ENCODE peak calls at places on chromosomes 1 and 21, in six cellular contexts. B is tibial nerve, I is left ventricle myocardium inferior, W is GM12865, L is heart right ventricle, J is GM06990. S is an unnamed sample.

GRCh38 chr1:226633541-226634155 is 85.1 kb downstream of the STUM start:
- DNase-seq in B (no peak), I (no peak), W (no peak), L (no peak), J (no peak), S (no peak)

GRCh38 chr1:98336472-98337118 is 324.9 kb upstream of the SNX7 start:
- DNase-seq in B (no peak), I (no peak), W (no peak), L (no peak), J (no peak), S (no peak)

GRCh38 chr21:42509239-42509638 is 4.4 kb upstream of the SLC37A1 start:
- DNase-seq in B (no peak), I (no peak), W (no peak), L (no peak), J (no peak), S (no peak)

GRCh38 chr1:2391034-2391384 is 345 bp downstream of the MORN1 start:
- DNase-seq in B (no peak), I (no peak), W (peak; percentile 44), L (no peak), J (no peak), S (no peak)

GRCh38 chr1:49163041-49163440 is 386.4 kb upstream of the BEND5 start:
- DNase-seq in B (no peak), I (no peak), W (no peak), L (no peak), J (no peak), S (no peak)

GRCh38 chr1:232524056-232524455 is 105.9 kb downstream of the SIPA1L2 start:
- DNase-seq in B (no peak), I (no peak), W (no peak), L (no peak), J (no peak), S (no peak)

GRCh38 chr1:90710579-90711536 is 6.2 kb downstream of the BARHL2 start:
- DNase-seq in B (no peak), I (no peak), W (no peak), L (no peak), J (no peak), S (no peak)

GRCh38 chr1:116873680-116874271 is 35.9 kb upstream of the PTGFRN start:
- DNase-seq in B (no peak), I (no peak), W (no peak), L (no peak), J (no peak), S (no peak)

GRCh38 chr1:9181176-9181906 is 52.4 kb upstream of the GPR157 start:
- DNase-seq in B (peak; percentile 70), I (peak; percentile 74), W (peak; percentile 83), L (peak; percentile 70), J (peak; percentile 78), S (peak; percentile 38)

GRCh38 chr1:201461193-201461657 is 7.8 kb downstream of the PHLDA3 start:
- DNase-seq in B (no peak), I (no peak), W (no peak), L (no peak), J (no peak), S (no peak)

GRCh38 chr1:244256086-244256485 is 195.6 kb downstream of the ADSS2 start:
- DNase-seq in B (no peak), I (no peak), W (no peak), L (no peak), J (no peak), S (no peak)

GRCh38 chr1:180117764-180118116 is 36.9 kb upstream of the QSOX1 start:
- DNase-seq in B (no peak), I (no peak), W (no peak), L (no peak), J (no peak), S (no peak)

GRCh38 chr1:62312698-62313097 is 6.5 kb downstream of the KANK4 start:
- DNase-seq in B (no peak), I (no peak), W (no peak), L (no peak), J (no peak), S (no peak)

GRCh38 chr1:44608141-44608540 is 66.1 kb downstream of the TMEM53 start:
- DNase-seq in B (no peak), I (no peak), W (peak; percentile 14), L (no peak), J (no peak), S (no peak)

GRCh38 chr1:200296091-200296661 is 113.7 kb downstream of the ZNF281 start:
- DNase-seq in B (no peak), I (no peak), W (no peak), L (no peak), J (no peak), S (no peak)

GRCh38 chr1:54341763-54342162 is 64.4 kb downstream of the SSBP3 start:
- DNase-seq in B (no peak), I (no peak), W (no peak), L (no peak), J (no peak), S (no peak)

GRCh38 chr1:236426215-236426614 is 32.1 kb downstream of the EDARADD start:
- DNase-seq in B (no peak), I (no peak), W (no peak), L (no peak), J (no peak), S (no peak)

GRCh38 chr21:44927587-44928461 is 7.1 kb upstream of the ITGB2 start:
- DNase-seq in B (peak; percentile 49), I (peak; percentile 46), W (peak; percentile 89), L (no peak), J (peak; percentile 85), S (no peak)

GRCh38 chr1:41860771-41861170 is 58.0 kb downstream of the HIVEP3 start:
- DNase-seq in B (no peak), I (no peak), W (no peak), L (no peak), J (no peak), S (no peak)

GRCh38 chr1:239987103-239987745 is 104.5 kb upstream of the FMN2 start:
- DNase-seq in B (peak; percentile 68), I (no peak), W (peak; percentile 41), L (no peak), J (no peak), S (no peak)
- TF ChIP-seq CTCF in B (peak; percentile 22), I (peak; percentile 82), W (peak; percentile 50), L (peak; percentile 68), J (peak; percentile 65), S (peak; percentile 85)

GRCh38 chr1:223429313-223429731 is 36.1 kb downstream of the CCDC185 start:
- DNase-seq in B (no peak), I (no peak), W (no peak), L (peak; percentile 42), J (no peak), S (no peak)
- TF ChIP-seq CTCF in B (no peak), I (no peak), W (no peak), L (no peak), J (no peak), S (no peak)

DNA sequence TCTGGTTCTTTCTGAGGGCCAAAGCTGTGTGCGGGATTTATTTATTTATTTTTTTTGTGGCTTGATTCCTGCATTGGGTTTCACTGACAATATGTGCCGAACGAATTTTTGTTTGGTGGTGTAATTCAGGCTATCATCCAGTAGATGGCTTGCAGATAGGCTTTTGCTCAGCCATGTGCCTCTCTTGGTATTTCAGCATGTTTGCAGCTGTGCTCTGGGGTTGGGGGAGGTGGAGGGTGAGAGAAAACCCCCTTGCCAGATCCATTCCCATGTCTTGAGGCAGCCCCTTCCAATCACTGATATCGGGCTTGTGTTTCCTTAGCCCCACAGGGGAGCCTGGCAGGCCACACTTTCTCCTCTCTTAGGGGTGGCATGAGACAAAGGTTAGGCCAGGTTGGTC is 302.4 kb downstream of the PTGER3 start:
- DNase-seq in B (no peak), I (no peak), W (no peak), L (no peak), J (no peak), S (no peak)
- TF ChIP-seq CTCF in B (no peak), I (no peak), W (peak; percentile 34), L (no peak), J (peak; percentile 50), S (peak; percentile 10)

DNA sequence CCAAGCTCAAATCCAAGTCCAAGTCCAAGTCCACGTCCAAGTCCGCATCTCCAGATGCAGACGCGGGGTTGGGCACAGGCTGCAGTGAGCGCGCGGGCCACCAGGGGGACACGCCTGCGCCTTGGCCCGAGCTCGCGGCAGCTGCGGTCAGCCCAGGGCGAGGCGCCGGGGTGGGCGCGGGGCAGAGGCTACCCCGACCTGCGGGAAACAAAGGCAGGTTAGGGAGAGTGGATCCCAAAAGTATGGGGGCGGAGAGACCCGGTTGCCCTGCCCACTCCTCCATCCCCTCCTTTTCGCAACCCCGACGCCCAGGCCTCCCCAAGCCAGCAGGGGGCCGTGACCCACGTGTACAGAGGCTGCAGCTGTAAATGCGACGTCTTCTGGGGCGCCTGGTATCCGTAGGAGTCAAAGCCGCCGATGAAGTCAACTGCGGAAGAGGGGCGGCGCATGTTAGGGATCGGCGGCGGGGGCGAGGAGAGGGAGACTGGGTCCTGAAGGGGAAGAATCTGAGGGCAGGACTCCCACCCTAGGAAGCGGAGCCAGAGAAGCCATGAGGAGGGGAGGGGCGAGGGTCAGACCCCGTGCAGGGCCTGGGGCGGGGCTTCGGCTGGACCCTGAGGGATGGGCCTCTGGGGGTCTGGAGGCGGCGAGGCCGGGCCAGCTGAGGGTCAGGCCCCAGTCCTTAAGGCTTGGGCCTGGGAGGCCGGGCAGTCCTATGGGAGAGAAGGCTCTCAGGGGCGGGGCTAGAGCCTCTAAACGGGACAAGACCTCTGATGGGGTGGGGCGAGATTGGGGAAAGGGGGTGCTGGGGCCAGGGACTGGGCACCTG is 58.0 kb downstream of the NKAIN1 start:
- DNase-seq in B (peak; percentile 36), I (peak; percentile 59), W (peak; percentile 58), L (peak; percentile 29), J (peak; percentile 73), S (no peak)
- TF ChIP-seq CTCF in B (peak; percentile 63), I (peak; percentile 80), W (peak; percentile 80), L (peak; percentile 69), J (peak; percentile 66), S (no peak)

DNA sequence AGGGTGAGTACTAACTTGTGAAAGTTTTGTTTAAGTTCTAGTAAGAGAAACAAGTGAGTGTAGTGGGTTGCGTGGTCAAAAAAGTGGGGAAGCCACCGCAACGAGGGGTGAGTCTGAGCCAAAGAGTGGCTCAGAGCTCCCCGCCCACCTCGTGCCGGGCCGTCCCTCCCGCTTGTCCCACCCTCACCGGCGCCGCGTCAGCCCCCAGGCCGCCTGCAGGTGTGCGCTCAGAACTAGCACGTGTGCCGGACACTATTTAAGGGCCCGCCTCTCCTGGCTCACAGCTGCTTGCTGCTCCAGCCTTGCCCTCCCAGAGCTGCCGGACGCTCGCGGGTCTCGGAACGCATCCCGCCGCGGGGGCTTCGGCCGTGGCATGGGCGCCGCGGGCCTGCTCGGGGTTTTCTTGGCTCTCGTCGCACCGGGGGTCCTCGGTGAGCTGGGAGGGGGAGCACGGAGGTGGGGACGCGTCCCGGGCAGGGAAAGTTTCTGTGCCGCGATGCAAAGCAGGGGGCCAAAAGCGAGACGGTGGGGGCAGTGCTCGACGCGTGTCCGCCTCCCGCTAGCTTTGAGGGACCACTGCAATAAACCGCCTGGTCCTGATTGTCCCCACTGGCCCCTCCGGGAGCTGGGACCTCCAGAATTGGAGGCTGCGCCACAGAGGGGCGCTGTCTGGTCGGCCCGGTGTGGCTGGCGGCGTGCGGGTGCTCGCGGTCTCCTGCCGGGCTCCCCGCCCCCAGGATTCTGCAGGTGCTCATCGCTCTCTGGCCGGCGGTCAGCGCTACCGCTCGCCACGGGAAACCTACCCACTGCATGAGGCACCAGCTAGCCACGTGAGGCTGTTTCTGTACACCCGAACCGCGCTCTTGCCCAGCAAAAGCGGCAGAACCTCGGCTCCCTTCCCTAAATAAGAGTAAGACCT is at the start of gene CR2:
- DNase-seq in B (peak; percentile 5), I (peak; percentile 16), W (peak; percentile 89), L (no peak), J (peak; percentile 87), S (no peak)
- TF ChIP-seq CTCF in B (no peak), I (no peak), W (peak; percentile 55), L (peak; percentile 12), J (peak; percentile 74), S (no peak)

S was measured in D721Med.